ENCODE peak calls at places on chromosomes 7 and 10, in nine cellular contexts. W is fibroblast of lung; Z is AG09309; Y is stomach; Q is CD4-positive, alpha-beta T cell; J is spleen; K is transverse colon; F is kidney; V is neural progenitor cell. H is an unnamed sample.

GRCh38 chr10:89901895-89902294 is 200.5 kb downstream of the KIF20B start:
- DNase-seq in Q (no peak), F (no peak), W (no peak), J (no peak), V (no peak), K (no peak), Y (no peak), Z (no peak), H (no peak)

GRCh38 chr10:114290038-114290437 is 51.0 kb downstream of the VWA2 start:
- DNase-seq in W (no peak), Z (no peak), V (no peak), Y (no peak), F (peak; percentile 48), J (peak; percentile 70), K (no peak), Q (peak; percentile 8), H (no peak)

GRCh38 chr10:92689663-92690210 is at the start of gene HHEX:
- DNase-seq in F (peak; percentile 72), Z (no peak), J (peak; percentile 98), V (peak; percentile 79), Y (peak; percentile 72), Q (no peak), W (peak; percentile 73), K (peak; percentile 63), H (no peak)

GRCh38 chr7:80942261-80943041 is 23.6 kb upstream of the SEMA3C start:
- DNase-seq in V (no peak), Y (peak; percentile 31), Z (peak; percentile 97), F (peak; percentile 86), Q (no peak), J (no peak), K (peak; percentile 31), W (peak; percentile 96), H (no peak)

GRCh38 chr10:68105820-68106219 is 3.5 kb upstream of the MYPN start:
- DNase-seq in J (no peak), Z (no peak), K (no peak), W (peak; percentile 28), F (no peak), Y (no peak), Q (no peak), V (no peak), H (no peak)

GRCh38 chr7:94289071-94289470 is 105.6 kb upstream of the COL1A2 start:
- DNase-seq in J (no peak), Z (peak; percentile 73), Q (no peak), V (peak; percentile 88), W (peak; percentile 92), Y (peak; percentile 56), F (no peak), K (peak; percentile 48), H (peak; percentile 77)

GRCh38 chr7:123805287-123805686 is 39.7 kb upstream of the HYAL4 start:
- DNase-seq in V (no peak), W (no peak), Z (no peak), Y (no peak), F (no peak), K (no peak), J (no peak), Q (no peak), H (no peak)

GRCh38 chr7:96330193-96330592 is 8.3 kb upstream of the SLC25A13 start:
- DNase-seq in W (no peak), F (no peak), V (no peak), J (no peak), Z (no peak), K (no peak), Y (no peak), Q (no peak), H (no peak)

GRCh38 chr10:86708068-86708782 is 39.9 kb downstream of the LDB3 start:
- DNase-seq in W (no peak), V (no peak), Z (no peak), F (peak; percentile 44), J (peak; percentile 71), Y (no peak), K (no peak), Q (no peak), H (no peak)

GRCh38 chr10:34186013-34186412 is 629.1 kb downstream of the PARD3 start:
- DNase-seq in K (no peak), Y (no peak), V (no peak), J (no peak), F (no peak), Q (no peak), Z (no peak), W (no peak), H (no peak)

GRCh38 chr10:62742447-62743105 is 61.9 kb upstream of the ADO start:
- DNase-seq in K (no peak), V (no peak), Q (no peak), W (peak; percentile 47), Y (no peak), F (no peak), J (no peak), Z (no peak), H (no peak)

GRCh38 chr7:29957921-29958320 is 31.7 kb downstream of the SCRN1 start:
- DNase-seq in F (no peak), K (no peak), W (no peak), J (no peak), V (no peak), Y (no peak), Q (no peak), Z (no peak), H (no peak)

GRCh38 chr7:30904566-30904965 is 7.1 kb upstream of the AQP1 start:
- DNase-seq in W (no peak), J (no peak), K (no peak), Q (no peak), Z (no peak), Y (no peak), F (no peak), V (no peak), H (no peak)

GRCh38 chr7:151408839-151409554 is 841 bp downstream of the WDR86 start:
- DNase-seq in Y (no peak), J (peak; percentile 77), W (no peak), Q (no peak), F (peak; percentile 81), Z (no peak), K (peak; percentile 49), V (peak; percentile 68), H (no peak)

GRCh38 chr10:61902448-61903183 is 1.1 kb downstream of the ARID5B start:
- DNase-seq in J (no peak), F (no peak), Z (no peak), Q (peak; percentile 55), Y (peak; percentile 47), W (peak; percentile 83), K (peak; percentile 64), V (peak; percentile 65), H (no peak)

GRCh38 chr10:42827201-42827600 is 44.6 kb downstream of the BMS1 start:
- DNase-seq in Y (no peak), J (no peak), V (peak; percentile 66), Z (no peak), F (no peak), Q (no peak), K (no peak), W (no peak), H (no peak)
- TF ChIP-seq CTCF in Y (no peak), J (no peak), V (peak; percentile 62), Z (no peak), F (no peak), Q (no peak), K (no peak), W (peak; percentile 5), H (peak; percentile 44)

DNA sequence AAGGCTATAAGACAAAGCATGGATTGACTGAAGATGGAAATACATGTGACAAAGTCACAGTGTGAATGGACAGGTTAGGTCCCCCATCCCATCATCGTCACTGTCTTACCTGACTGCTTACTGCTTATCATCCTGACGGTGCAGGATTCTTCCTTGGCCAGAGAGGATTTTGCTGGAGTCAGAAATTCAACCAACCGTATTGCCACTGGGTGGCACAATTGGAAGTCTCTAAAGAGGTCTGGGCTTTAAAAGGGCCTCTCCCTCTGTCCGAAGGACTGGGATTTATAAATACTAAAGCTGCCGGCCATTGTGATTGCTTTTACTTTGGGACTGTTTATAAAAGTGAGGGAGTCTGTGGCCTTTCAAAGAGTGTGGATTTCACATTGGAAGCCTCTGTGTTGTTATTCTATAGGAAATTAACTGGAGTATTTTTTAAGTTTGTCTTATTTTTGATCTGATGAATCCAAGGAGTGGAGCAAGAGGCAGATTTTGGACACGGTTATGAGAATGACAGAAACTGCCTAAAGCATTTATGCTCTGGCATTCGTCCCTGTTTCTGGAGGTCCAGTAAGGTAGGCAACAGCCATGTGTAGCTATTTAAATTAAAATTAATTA is 113.3 kb upstream of the CREB5 start:
- DNase-seq in W (peak; percentile 85), K (no peak), F (no peak), Z (no peak), J (no peak), V (peak; percentile 81), Q (no peak), Y (no peak), H (no peak)
- TF ChIP-seq CTCF in W (peak; percentile 66), K (peak; percentile 26), F (peak; percentile 31), Z (peak; percentile 65), J (no peak), V (peak; percentile 69), Q (peak; percentile 14), Y (no peak), H (peak; percentile 75)

GRCh38 chr7:116832692-116833091 is 29.7 kb upstream of the CAPZA2 start:
- DNase-seq in K (no peak), V (no peak), J (no peak), W (no peak), F (no peak), Y (no peak), Z (no peak), Q (no peak), H (no peak)

GRCh38 chr7:116829493-116829892 is 32.9 kb upstream of the CAPZA2 start:
- DNase-seq in J (no peak), F (no peak), Y (no peak), W (no peak), Z (no peak), V (no peak), Q (no peak), K (no peak), H (no peak)

GRCh38 chr7:116824449-116824848 is 37.9 kb upstream of the CAPZA2 start:
- DNase-seq in W (no peak), Y (no peak), J (no peak), F (no peak), Q (no peak), Z (no peak), K (no peak), V (no peak), H (no peak)

GRCh38 chr7:116829051-116829450 is 33.3 kb upstream of the CAPZA2 start:
- DNase-seq in K (no peak), W (no peak), J (no peak), Y (no peak), Q (no peak), Z (no peak), V (no peak), F (no peak), H (no peak)

DNA sequence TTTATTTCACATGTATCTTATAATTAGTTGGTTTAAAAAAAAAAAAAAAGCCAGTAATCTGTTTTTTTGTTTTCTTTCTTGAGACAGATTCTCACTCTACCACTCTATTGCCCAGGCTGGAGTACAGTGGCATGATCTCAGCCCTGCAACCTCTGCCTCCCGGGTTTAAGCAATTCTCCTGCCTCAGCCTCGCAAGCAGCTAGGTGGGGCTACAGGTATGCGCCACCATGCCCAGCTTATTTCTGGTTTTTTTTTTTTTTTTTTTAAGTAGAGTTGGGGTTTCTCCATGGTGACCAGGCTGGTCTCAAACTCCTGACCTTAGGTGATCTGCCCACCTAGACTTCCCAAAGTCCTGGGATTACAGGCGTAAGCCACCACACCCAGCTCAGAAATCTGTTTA is 34.1 kb upstream of the CAPZA2 start:
- DNase-seq in K (no peak), F (no peak), Y (no peak), Q (no peak), V (no peak), Z (no peak), W (no peak), J (no peak), H (no peak)
- TF ChIP-seq CTCF in K (no peak), F (no peak), Y (no peak), Q (no peak), V (peak; percentile 15), Z (no peak), W (no peak), J (no peak), H (no peak)

GRCh38 chr7:3461923-3462322 is 160.9 kb downstream of the SDK1 start:
- DNase-seq in Q (peak; percentile 63), Y (no peak), V (no peak), J (no peak), W (no peak), F (no peak), Z (no peak), K (no peak), H (no peak)
- TF ChIP-seq CTCF in Q (peak; percentile 14), Y (no peak), V (no peak), J (no peak), W (no peak), F (no peak), Z (no peak), K (no peak), H (no peak)